ENCODE peak calls at places on chromosome 1, in seven cellular contexts. Z is epithelial cell of esophagus, R is thoracic aorta, N is neural progenitor cell, Q is Caco-2, O is nephron progenitor cell, U is cardiac fibroblast. H is an unnamed sample.

GRCh38 chr1:230149751-230150584 is 82.9 kb downstream of the GALNT2 start:
- DNase-seq in Z (no peak), R (no peak), N (no peak), Q (no peak), O (no peak), U (no peak), H (no peak)

GRCh38 chr1:53123462-53124129 is 18.8 kb downstream of the SLC1A7 start:
- DNase-seq in Z (no peak), R (no peak), N (no peak), Q (no peak), O (no peak), U (peak), H (no peak)

GRCh38 chr1:214658785-214659184 is 55.8 kb downstream of the CENPF start:
- DNase-seq in Z (peak), R (no peak), N (peak), Q (peak), O (peak), U (peak), H (peak)

GRCh38 chr1:224353975-224354930 is 2.4 kb upstream of the CNIH4 start:
- DNase-seq in Z (no peak), R (no peak), N (no peak), Q (no peak), O (no peak), U (no peak), H (no peak)

GRCh38 chr1:227895828-227896685 is 51.7 kb downstream of the WNT9A start:
- DNase-seq in Z (peak), R (no peak), N (peak), Q (peak), O (peak), U (no peak), H (peak)

GRCh38 chr1:228463559-228464455 is 23.4 kb upstream of the RNF187 start:
- DNase-seq in Z (no peak), R (no peak), N (peak), Q (no peak), O (peak), U (peak), H (peak)

GRCh38 chr1:196148367-196148970 is 459.8 kb downstream of the KCNT2 start:
- DNase-seq in Z (peak), R (no peak), N (peak), Q (peak), O (peak), U (peak), H (no peak)

GRCh38 chr1:119081267-119081666 is 59.2 kb downstream of the WARS2 start:
- DNase-seq in Z (no peak), R (no peak), N (no peak), Q (no peak), O (no peak), U (peak), H (no peak)

GRCh38 chr1:79899914-79900313 is 893.4 kb upstream of the ADGRL4 start:
- DNase-seq in Z (peak), R (no peak), N (no peak), Q (no peak), O (no peak), U (peak), H (no peak)

GRCh38 chr1:26323382-26323781 is 5.6 kb downstream of the CD52 start:
- DNase-seq in Z (no peak), R (no peak), N (no peak), Q (no peak), O (no peak), U (no peak), H (no peak)

GRCh38 chr1:27000092-27000816 is 6.8 kb downstream of the TRNP1 start:
- DNase-seq in Z (no peak), R (no peak), N (no peak), Q (no peak), O (no peak), U (no peak), H (no peak)

GRCh38 chr1:10776206-10776905 is 20.1 kb downstream of the CASZ1 start:
- DNase-seq in Z (peak), R (no peak), N (no peak), Q (no peak), O (no peak), U (no peak), H (no peak)

GRCh38 chr1:183414365-183414764 is 3.8 kb downstream of the NMNAT2 start:
- DNase-seq in Z (no peak), R (no peak), N (no peak), Q (no peak), O (no peak), U (peak), H (no peak)

GRCh38 chr1:87134061-87134460 is 194.6 kb upstream of the LMO4 start:
- DNase-seq in Z (no peak), R (no peak), N (no peak), Q (no peak), O (no peak), U (no peak), H (no peak)
- TF ChIP-seq CTCF in Z (no peak), R (no peak), N (no peak), Q (no peak), O (no peak), U (no peak), H (no peak)

GRCh38 chr1:8571200-8571984 is 246.0 kb downstream of the RERE start:
- DNase-seq in Z (peak), R (no peak), N (peak), Q (peak), O (no peak), U (peak), H (peak)
- TF ChIP-seq CTCF in Z (peak), R (peak), N (peak), Q (peak), O (no peak), U (peak), H (peak)

DNA sequence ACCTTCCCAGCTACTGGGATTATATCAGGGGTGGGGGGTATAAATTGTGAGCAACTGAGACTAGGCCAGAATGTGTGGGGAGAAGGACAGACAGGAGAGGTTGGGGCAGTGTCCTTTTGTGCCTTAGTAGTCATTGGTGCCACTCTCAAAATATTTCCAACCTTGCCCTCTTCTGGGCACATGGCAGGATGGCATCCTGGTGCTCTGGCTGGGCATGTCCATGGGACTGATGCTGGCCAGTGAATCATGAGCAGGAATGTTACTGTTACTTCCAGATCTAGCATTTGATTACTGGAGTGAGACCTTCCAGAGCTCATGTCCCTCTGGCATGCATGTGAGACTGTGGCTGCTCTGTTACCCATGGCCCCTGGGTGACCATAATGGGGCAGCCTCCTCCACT is 151.2 kb downstream of the MATN1 start:
- DNase-seq in Z (peak), R (no peak), N (no peak), Q (no peak), O (no peak), U (no peak), H (no peak)
- TF ChIP-seq CTCF in Z (peak), R (no peak), N (no peak), Q (no peak), O (no peak), U (no peak), H (no peak)

GRCh38 chr1:153238536-153238935 is 21.0 kb upstream of the LORICRIN start:
- DNase-seq in Z (peak), R (no peak), N (no peak), Q (peak), O (no peak), U (no peak), H (no peak)
- TF ChIP-seq CTCF in Z (peak), R (no peak), N (no peak), Q (no peak), O (no peak), U (no peak), H (no peak)

GRCh38 chr1:220788146-220788545 is 1.4 kb downstream of the MTARC1 start:
- DNase-seq in Z (no peak), R (no peak), N (no peak), Q (no peak), O (no peak), U (no peak), H (no peak)

GRCh38 chr1:220786337-220787068 is at the start of gene MTARC1:
- DNase-seq in Z (peak), R (no peak), N (peak), Q (peak), O (peak), U (peak), H (peak)

GRCh38 chr1:220785166-220786056 is 1.3 kb upstream of the MTARC1 start:
- DNase-seq in Z (no peak), R (no peak), N (no peak), Q (no peak), O (no peak), U (no peak), H (no peak)

GRCh38 chr1:220786057-220786336 is 716 bp upstream of the MTARC1 start:
- DNase-seq in Z (no peak), R (no peak), N (no peak), Q (no peak), O (no peak), U (no peak), H (no peak)

GRCh38 chr1:220787069-220787614 is 429 bp downstream of the MTARC1 start:
- DNase-seq in Z (peak), R (no peak), N (no peak), Q (peak), O (no peak), U (no peak), H (no peak)
- TF ChIP-seq CTCF in Z (no peak), R (peak), N (no peak), Q (no peak), O (no peak), U (no peak), H (no peak)

GRCh38 chr1:97192872-97193572 is 471.4 kb downstream of the PTBP2 start:
- DNase-seq in Z (peak), R (no peak), N (no peak), Q (peak), O (no peak), U (peak), H (no peak)
- TF ChIP-seq CTCF in Z (no peak), R (no peak), N (no peak), Q (no peak), O (no peak), U (peak), H (no peak)

GRCh38 chr1:2205191-2205952 is 10.8 kb upstream of the FAAP20 start:
- DNase-seq in Z (peak), R (peak), N (peak), Q (peak), O (peak), U (peak), H (peak)
- TF ChIP-seq CTCF in Z (no peak), R (no peak), N (no peak), Q (no peak), O (no peak), U (no peak), H (no peak)